ENCODE peak calls at places on chromosomes 5 and 9, in four cellular contexts. One of them, this sample, is unnamed.

GRCh38 chr9:8760000-8760767 is 960.6 kb upstream of the DMAC1 start:
- DNase-seq in GM12878: no peak
- DNase-seq in K562: no peak
- DNase-seq in SK-N-SH: no peak
- DNase-seq in this sample: no peak

GRCh38 chr9:135009711-135010362 is 77.6 kb upstream of the OLFM1 start:
- DNase-seq in GM12878: no peak
- DNase-seq in K562: peak
- DNase-seq in SK-N-SH: no peak
- DNase-seq in this sample: no peak

GRCh38 chr5:119386945-119387344 is 31.1 kb downstream of the TNFAIP8 start:
- DNase-seq in GM12878: no peak
- DNase-seq in K562: peak
- DNase-seq in SK-N-SH: no peak
- DNase-seq in this sample: no peak

GRCh38 chr5:169494383-169495251 is 89.0 kb upstream of the SPDL1 start:
- DNase-seq in GM12878: no peak
- DNase-seq in K562: no peak
- DNase-seq in SK-N-SH: peak
- DNase-seq in this sample: no peak

GRCh38 chr9:133991964-133992779 is at the start of gene VAV2:
- DNase-seq in GM12878: no peak
- DNase-seq in K562: peak
- DNase-seq in SK-N-SH: peak
- DNase-seq in this sample: peak

GRCh38 chr5:90941002-90941720 is 382.6 kb downstream of the ADGRV1 start:
- DNase-seq in GM12878: no peak
- DNase-seq in K562: no peak
- DNase-seq in SK-N-SH: no peak
- DNase-seq in this sample: no peak

GRCh38 chr5:20636686-20637085 is 648.7 kb upstream of the CDH18 start:
- DNase-seq in GM12878: no peak
- DNase-seq in K562: no peak
- DNase-seq in SK-N-SH: no peak
- DNase-seq in this sample: no peak

GRCh38 chr5:72476265-72476664 is 30.9 kb downstream of the ZNF366 start:
- DNase-seq in GM12878: no peak
- DNase-seq in K562: no peak
- DNase-seq in SK-N-SH: no peak
- DNase-seq in this sample: no peak

GRCh38 chr5:144487207-144487606 is 316.5 kb downstream of the KCTD16 start:
- DNase-seq in GM12878: no peak
- DNase-seq in K562: no peak
- DNase-seq in SK-N-SH: no peak
- DNase-seq in this sample: no peak

GRCh38 chr5:6468870-6469269 is 20.2 kb downstream of the UBE2QL1 start:
- DNase-seq in GM12878: no peak
- DNase-seq in K562: no peak
- DNase-seq in SK-N-SH: no peak
- DNase-seq in this sample: no peak

GRCh38 chr9:34957492-34958410 is at the start of gene PHF24:
- DNase-seq in GM12878: no peak
- DNase-seq in K562: peak
- DNase-seq in SK-N-SH: peak
- DNase-seq in this sample: no peak

GRCh38 chr5:79236970-79237734 is 1.2 kb downstream of the JMY start:
- DNase-seq in GM12878: no peak
- DNase-seq in K562: peak
- DNase-seq in SK-N-SH: peak
- DNase-seq in this sample: peak

GRCh38 chr5:8473827-8474568 is 605.0 kb downstream of the MTRR start:
- DNase-seq in GM12878: no peak
- DNase-seq in K562: peak
- DNase-seq in SK-N-SH: no peak
- DNase-seq in this sample: no peak

GRCh38 chr9:128102861-128103588 is 24.5 kb downstream of the PTGES2 start:
- DNase-seq in GM12878: no peak
- DNase-seq in K562: no peak
- DNase-seq in SK-N-SH: no peak
- DNase-seq in this sample: no peak
- TF ChIP-seq RCOR1 in GM12878: no peak
- TF ChIP-seq RCOR1 in K562: no peak
- TF ChIP-seq RCOR1 in SK-N-SH: no peak
- TF ChIP-seq RCOR1 in this sample: no peak

GRCh38 chr5:10610058-10610457 is 46.2 kb downstream of the ANKRD33B start:
- DNase-seq in GM12878: no peak
- DNase-seq in K562: no peak
- DNase-seq in SK-N-SH: no peak
- DNase-seq in this sample: no peak

GRCh38 chr5:10604975-10605374 is 41.1 kb downstream of the ANKRD33B start:
- DNase-seq in GM12878: no peak
- DNase-seq in K562: no peak
- DNase-seq in SK-N-SH: no peak
- DNase-seq in this sample: no peak

GRCh38 chr5:10607666-10608442 is 44.0 kb downstream of the ANKRD33B start:
- DNase-seq in GM12878: peak
- DNase-seq in K562: peak
- DNase-seq in SK-N-SH: no peak
- DNase-seq in this sample: peak

GRCh38 chr5:10611290-10611689 is 47.4 kb downstream of the ANKRD33B start:
- DNase-seq in GM12878: no peak
- DNase-seq in K562: no peak
- DNase-seq in SK-N-SH: no peak
- DNase-seq in this sample: no peak

DNA sequence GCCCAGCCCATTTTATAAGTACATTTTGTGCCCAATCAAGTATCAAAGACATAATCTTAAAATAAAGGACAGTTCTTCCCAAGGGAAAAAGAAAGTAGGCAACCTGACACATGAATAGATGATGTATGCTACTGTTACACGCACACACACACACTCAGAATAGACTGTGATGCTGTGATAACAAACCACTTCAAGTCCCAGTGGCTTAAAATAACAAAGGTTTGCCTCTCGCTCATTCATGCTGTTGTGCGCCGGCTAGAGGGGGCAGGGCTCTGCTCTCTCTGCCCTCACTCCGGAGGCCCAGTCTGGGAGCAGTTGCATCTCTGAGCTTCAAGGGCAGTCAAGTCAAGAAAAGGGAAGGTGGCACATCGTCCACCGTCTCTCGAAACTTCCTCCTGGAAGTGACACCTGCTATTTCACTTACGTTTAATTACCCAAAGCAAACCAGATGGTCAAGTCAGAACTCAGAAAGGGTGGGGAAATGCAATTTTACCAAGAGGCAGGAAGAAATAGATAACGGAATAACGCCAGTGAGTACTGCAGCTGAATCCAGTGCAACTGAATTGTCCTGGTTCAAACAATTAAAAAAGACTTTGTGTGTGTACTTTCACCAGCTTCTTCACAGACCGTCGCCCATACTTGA is 43.3 kb downstream of the ANKRD33B start:
- DNase-seq in GM12878: peak
- DNase-seq in K562: peak
- DNase-seq in SK-N-SH: no peak
- DNase-seq in this sample: no peak
- H3K4me3 ChIP-seq in GM12878: peak
- H3K4me3 ChIP-seq in K562: no peak
- H3K4me3 ChIP-seq in SK-N-SH: no peak
- H3K4me3 ChIP-seq in this sample: no peak

DNA sequence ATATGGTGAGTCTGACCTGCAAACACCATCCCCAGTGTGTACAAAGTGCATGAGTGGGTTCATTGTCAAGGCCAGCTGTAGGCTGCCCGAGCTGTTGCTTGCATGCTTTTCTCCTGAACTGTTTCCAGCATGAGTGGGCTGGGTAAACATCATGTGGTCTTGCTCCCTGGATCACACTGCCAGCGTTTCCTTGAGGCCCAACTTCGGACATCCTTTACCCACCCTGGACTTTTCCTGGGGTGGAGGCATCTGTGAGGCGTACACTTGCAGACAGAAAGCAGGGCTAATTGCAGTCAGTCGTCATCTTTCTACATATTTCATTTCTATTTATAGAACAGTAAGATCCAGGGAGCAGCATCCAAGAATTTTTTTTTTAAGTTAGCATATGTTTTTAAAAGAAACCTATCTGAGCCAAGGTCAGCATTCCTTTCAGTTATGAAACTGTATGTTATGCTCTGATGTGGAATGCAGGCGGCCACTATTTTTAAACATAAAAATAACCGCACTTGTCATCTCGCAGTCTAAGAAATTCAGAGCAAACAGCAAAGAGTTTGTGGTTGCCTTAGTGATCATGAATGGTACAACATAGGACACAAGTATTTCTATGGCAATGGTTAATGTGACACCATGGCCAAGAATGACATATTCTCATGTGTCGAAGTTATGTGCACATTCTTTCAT is 106.5 kb upstream of the DMRT1 start:
- DNase-seq in GM12878: no peak
- DNase-seq in K562: no peak
- DNase-seq in SK-N-SH: no peak
- DNase-seq in this sample: no peak
- TF ChIP-seq EP300 in GM12878: no peak
- TF ChIP-seq EP300 in K562: no peak
- TF ChIP-seq EP300 in SK-N-SH: peak
- TF ChIP-seq EP300 in this sample: no peak

DNA sequence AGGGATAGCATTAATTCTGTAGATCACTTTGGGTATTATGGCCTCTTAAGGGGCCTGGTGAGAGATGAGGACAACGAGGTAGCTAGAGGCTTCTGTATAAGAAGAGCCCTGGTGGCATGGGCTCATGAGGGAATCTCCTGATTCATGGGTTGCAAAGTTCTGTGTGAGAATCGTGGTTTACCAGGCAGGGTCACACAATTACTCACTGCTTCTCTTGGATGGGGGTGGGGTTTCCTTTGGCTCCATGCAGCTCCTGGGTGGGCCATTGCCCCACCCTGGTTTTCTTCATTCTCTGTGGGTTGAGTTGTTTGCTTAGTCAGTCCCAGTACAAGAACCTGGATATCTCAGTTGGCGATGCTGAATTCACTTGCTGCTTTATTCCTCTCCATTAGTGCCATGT is 30.9 kb upstream of the TNFSF15 start:
- DNase-seq in GM12878: no peak
- DNase-seq in K562: no peak
- DNase-seq in SK-N-SH: no peak
- DNase-seq in this sample: no peak
- TF ChIP-seq RCOR1 in GM12878: no peak
- TF ChIP-seq RCOR1 in K562: no peak
- TF ChIP-seq RCOR1 in SK-N-SH: no peak
- TF ChIP-seq RCOR1 in this sample: no peak

DNA sequence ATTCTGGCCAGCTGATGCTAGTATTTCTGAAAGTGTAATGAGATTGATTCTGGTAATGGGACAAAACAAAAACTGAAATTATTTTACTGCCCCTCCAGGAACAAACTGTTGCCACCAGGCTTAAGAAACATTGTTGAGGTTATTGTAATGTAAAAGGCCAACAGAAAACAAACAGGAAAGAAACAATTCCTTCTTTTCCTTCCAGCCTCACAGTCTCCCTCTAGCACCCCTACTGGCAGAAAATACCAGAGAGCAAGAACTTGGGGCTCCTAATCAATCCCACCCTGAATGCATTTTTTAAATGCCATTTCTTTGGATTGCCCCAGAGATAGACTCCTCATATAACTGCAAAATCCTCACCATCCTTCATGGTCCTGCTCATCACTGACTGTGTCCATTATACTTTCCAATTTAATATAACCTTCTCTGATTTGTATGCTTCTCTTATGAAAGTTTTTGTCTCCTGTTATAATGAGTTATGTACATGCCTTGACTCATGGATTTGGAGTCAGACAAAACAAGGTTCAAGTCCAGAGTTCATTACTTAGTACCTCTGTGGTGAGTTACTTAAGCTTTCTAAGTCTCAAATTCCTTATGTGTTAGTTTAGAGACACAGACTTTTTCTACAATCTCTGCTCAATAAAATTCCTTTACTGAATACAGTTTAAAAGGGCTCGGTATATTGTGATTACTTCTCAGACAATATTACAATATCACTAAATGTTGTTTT is 157.9 kb upstream of the FBN2 start:
- DNase-seq in GM12878: no peak
- DNase-seq in K562: no peak
- DNase-seq in SK-N-SH: no peak
- DNase-seq in this sample: no peak
- H3K4me3 ChIP-seq in GM12878: no peak
- H3K4me3 ChIP-seq in K562: no peak
- H3K4me3 ChIP-seq in SK-N-SH: no peak
- H3K4me3 ChIP-seq in this sample: no peak

DNA sequence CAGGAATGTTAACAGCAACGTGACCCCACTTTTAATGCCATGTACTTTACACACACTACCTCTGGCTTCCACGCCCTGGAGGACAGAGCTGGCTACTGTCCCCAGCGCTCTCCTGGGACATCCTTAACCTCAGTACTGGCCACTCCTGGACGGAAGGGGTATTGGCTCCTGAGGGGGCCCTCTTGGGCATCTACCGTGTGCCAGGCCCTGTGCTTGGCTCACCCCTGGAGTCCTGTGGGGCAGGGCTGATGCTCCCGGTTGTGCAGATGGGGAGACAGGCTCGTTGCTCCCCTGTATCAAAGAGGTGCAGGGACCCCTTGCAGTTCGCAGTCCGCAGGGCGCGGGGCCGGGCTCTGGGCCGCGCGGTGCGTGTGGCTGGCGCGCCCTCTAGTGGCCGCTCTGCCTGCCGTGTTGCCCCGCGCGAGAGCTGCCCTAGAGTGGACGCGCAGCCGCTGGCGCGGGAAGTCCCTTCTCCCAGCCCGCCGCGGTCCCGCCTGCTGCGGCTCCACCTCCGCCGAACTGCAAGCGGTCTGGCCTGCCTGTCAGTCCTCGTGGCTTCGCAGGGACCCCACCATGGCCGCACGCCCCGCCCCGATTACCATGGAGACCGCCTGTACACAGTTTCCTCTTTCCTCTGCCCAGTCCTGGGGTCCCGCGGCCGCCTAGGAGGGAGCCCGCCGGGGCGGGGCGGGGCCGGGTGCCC is at the start of gene WDR38:
- DNase-seq in GM12878: no peak
- DNase-seq in K562: peak
- DNase-seq in SK-N-SH: peak
- DNase-seq in this sample: peak
- TF ChIP-seq EP300 in GM12878: no peak
- TF ChIP-seq EP300 in K562: no peak
- TF ChIP-seq EP300 in SK-N-SH: no peak
- TF ChIP-seq EP300 in this sample: no peak

GRCh38 chr9:36456480-36457115 is 56.5 kb upstream of the RNF38 start:
- DNase-seq in GM12878: no peak
- DNase-seq in K562: peak
- DNase-seq in SK-N-SH: no peak
- DNase-seq in this sample: no peak

GRCh38 chr9:36462245-36462644 is 62.2 kb upstream of the RNF38 start:
- DNase-seq in GM12878: no peak
- DNase-seq in K562: no peak
- DNase-seq in SK-N-SH: no peak
- DNase-seq in this sample: no peak

GRCh38 chr9:36457836-36458429 is 57.9 kb upstream of the RNF38 start:
- DNase-seq in GM12878: no peak
- DNase-seq in K562: no peak
- DNase-seq in SK-N-SH: no peak
- DNase-seq in this sample: no peak

DNA sequence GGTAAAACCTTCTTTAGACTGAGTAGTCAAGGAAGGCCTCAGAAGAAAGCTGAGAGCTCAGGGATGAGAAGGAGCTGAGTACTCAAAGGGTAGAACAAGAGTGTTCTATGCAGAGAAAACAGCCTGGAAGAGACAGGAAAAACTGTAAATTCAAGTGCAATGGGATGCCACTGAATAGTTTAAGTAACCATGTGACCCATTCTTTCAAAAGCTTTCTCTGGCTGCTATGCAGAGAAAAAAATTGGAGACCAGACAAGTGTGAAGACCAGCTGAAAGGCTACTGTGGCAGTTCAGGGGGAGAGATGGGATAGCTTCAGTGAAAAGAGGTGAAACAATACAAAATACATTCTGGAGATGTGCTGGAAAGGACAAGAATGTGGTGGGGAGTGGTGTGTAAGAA is 61.3 kb upstream of the RNF38 start:
- DNase-seq in GM12878: no peak
- DNase-seq in K562: no peak
- DNase-seq in SK-N-SH: no peak
- DNase-seq in this sample: no peak
- TF ChIP-seq RCOR1 in GM12878: no peak
- TF ChIP-seq RCOR1 in K562: no peak
- TF ChIP-seq RCOR1 in SK-N-SH: no peak
- TF ChIP-seq RCOR1 in this sample: no peak